ENCODE peak calls at places on chromosomes 7 and 10, in ten cellular contexts. V is K562, D is transverse colon, X is prostate gland, E is heart left ventricle, P is body of pancreas, O is ovary, F is HCT116, S is A549, H is esophagus squamous epithelium. R is an unnamed sample.

GRCh38 chr7:80428161-80429054 is 83.5 kb downstream of the GNAT3 start:
- DNase-seq in V (peak), D (no peak), X (peak), E (peak), P (peak), O (no peak), F (peak), S (peak), H (no peak), R (peak)

GRCh38 chr10:102262744-102263370 is 17.5 kb downstream of the GBF1 start:
- DNase-seq in V (no peak), D (no peak), X (no peak), E (no peak), P (no peak), O (no peak), F (no peak), S (no peak), H (no peak), R (no peak)

GRCh38 chr10:77833225-77833624 is 93.3 kb downstream of the DLG5 start:
- DNase-seq in V (no peak), D (no peak), X (no peak), E (no peak), P (no peak), O (no peak), F (no peak), S (no peak), H (no peak), R (no peak)

GRCh38 chr10:34364253-34365037 is 450.7 kb downstream of the PARD3 start:
- DNase-seq in V (no peak), D (no peak), X (no peak), E (no peak), P (no peak), O (no peak), F (no peak), S (peak), H (no peak), R (no peak)

GRCh38 chr10:113038183-113038582 is 88.1 kb downstream of the TCF7L2 start:
- DNase-seq in V (no peak), D (peak), X (no peak), E (no peak), P (no peak), O (no peak), F (no peak), S (no peak), H (no peak), R (no peak)

GRCh38 chr7:95238252-95238938 is 85.9 kb downstream of the PON1 start:
- DNase-seq in V (no peak), D (no peak), X (no peak), E (no peak), P (no peak), O (no peak), F (no peak), S (no peak), H (no peak), R (no peak)

GRCh38 chr10:3803884-3804741 is 19.1 kb upstream of the KLF6 start:
- DNase-seq in V (peak), D (no peak), X (no peak), E (no peak), P (no peak), O (no peak), F (no peak), S (no peak), H (no peak), R (no peak)

GRCh38 chr10:7409732-7410168 is 1.1 kb downstream of the SFMBT2 start:
- DNase-seq in V (peak), D (no peak), X (peak), E (no peak), P (no peak), O (no peak), F (no peak), S (peak), H (no peak), R (peak)

GRCh38 chr7:74234549-74234948 is 19.6 kb downstream of the RFC2 start:
- DNase-seq in V (no peak), D (no peak), X (no peak), E (no peak), P (no peak), O (no peak), F (no peak), S (no peak), H (no peak), R (no peak)

GRCh38 chr7:74233655-74234280 is 20.4 kb downstream of the RFC2 start:
- DNase-seq in V (peak), D (no peak), X (no peak), E (no peak), P (no peak), O (no peak), F (no peak), S (no peak), H (no peak), R (no peak)

GRCh38 chr7:74228951-74229900 is 19.4 kb downstream of the LAT2 start:
- DNase-seq in V (no peak), D (no peak), X (no peak), E (no peak), P (no peak), O (no peak), F (no peak), S (no peak), H (no peak), R (no peak)

GRCh38 chr7:74231232-74231590 is 21.4 kb downstream of the LAT2 start:
- DNase-seq in V (no peak), D (peak), X (no peak), E (no peak), P (no peak), O (no peak), F (no peak), S (no peak), H (no peak), R (no peak)

DNA sequence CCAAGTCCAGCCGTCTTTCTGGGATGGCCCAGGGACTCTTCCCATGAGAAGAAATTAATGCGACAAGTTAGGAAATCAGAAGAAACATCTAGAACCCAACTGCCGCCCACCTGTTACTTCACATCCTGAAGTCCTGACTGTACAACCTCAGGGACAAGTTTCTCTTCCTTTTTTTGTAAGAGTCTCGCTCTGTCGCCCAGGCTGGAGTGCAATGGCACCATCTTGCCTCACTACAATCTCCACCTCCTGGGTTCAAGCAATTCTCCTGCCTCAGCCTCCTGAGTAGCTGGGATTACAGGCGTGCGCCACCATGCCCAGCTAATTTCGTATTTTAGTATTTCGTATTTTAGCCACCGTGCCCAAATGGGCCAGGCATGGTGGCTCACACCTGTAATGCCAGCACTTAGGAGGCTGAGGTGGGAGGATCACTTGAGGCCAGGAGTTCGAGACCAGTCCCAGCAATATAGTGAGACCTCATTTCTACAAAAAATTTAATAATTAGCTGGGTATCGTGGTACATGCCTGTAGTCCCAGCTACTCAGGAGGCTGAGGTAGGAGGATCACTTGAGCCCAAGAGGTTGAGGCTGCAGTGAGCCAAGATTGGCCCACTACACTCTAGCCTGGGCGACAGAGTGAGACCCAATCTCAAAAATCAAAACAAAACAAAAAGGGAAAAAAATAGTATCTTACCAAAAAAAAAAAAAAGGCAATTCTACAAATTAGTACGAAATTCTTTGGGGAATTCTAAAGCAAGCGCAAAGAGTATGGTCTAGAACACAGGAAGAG is 20.8 kb downstream of the LAT2 start:
- DNase-seq in V (no peak), D (no peak), X (no peak), E (no peak), P (no peak), O (no peak), F (no peak), S (no peak), H (no peak), R (no peak)
- TF ChIP-seq POLR2A in V (no peak), D (no peak), X (no peak), E (no peak), P (no peak), O (no peak), F (no peak), S (no peak), H (no peak), R (no peak)

GRCh38 chr7:992742-993607 is 10.0 kb downstream of the CYP2W1 start:
- DNase-seq in V (peak), D (peak), X (peak), E (peak), P (peak), O (peak), F (peak), S (peak), H (peak), R (peak)
- TF ChIP-seq POLR2A in V (no peak), D (no peak), X (peak), E (no peak), P (no peak), O (peak), F (no peak), S (no peak), H (no peak), R (no peak)

GRCh38 chr10:18665079-18665478 is 5.8 kb downstream of the ARL5B start:
- DNase-seq in V (no peak), D (no peak), X (no peak), E (no peak), P (no peak), O (no peak), F (no peak), S (no peak), H (no peak), R (no peak)
- TF ChIP-seq POLR2A in V (no peak), D (no peak), X (no peak), E (no peak), P (no peak), O (no peak), F (no peak), S (no peak), H (no peak), R (no peak)

GRCh38 chr10:5631936-5632335 is 34.5 kb downstream of the ASB13 start:
- DNase-seq in V (no peak), D (no peak), X (no peak), E (no peak), P (peak), O (no peak), F (no peak), S (no peak), H (no peak), R (no peak)
- TF ChIP-seq POLR2A in V (no peak), D (no peak), X (no peak), E (no peak), P (no peak), O (no peak), F (no peak), S (no peak), H (no peak), R (no peak)

R was measured in H54.